ENCODE peak calls at places on chromosomes 4 and X, in nine cellular contexts. J is transverse colon, I is A549, A is right lobe of liver, U is tibial nerve, V is HCT116, O is stomach, N is esophagus squamous epithelium, D is upper lobe of left lung. W is an unnamed sample.

GRCh38 chr4:69116645-69117321 is 20.5 kb downstream of the UGT2B7 start:
- DNase-seq in J (no peak), I (no peak), A (no peak), U (no peak), V (no peak), O (no peak), N (no peak), D (no peak), W (no peak)

GRCh38 chr4:151641167-151641566 is 119.6 kb downstream of the GATB start:
- DNase-seq in J (no peak), I (peak; percentile 13), A (no peak), U (no peak), V (no peak), O (no peak), N (no peak), D (no peak), W (no peak)

GRCh38 chr4:73436674-73437557 is 895 bp downstream of the AFP start:
- DNase-seq in J (no peak), I (no peak), A (no peak), U (no peak), V (no peak), O (no peak), N (no peak), D (no peak), W (no peak)

GRCh38 chr4:138804705-138805104 is 210.9 kb upstream of the NOCT start:
- DNase-seq in J (no peak), I (no peak), A (no peak), U (no peak), V (no peak), O (no peak), N (no peak), D (no peak), W (no peak)

GRCh38 chrX:150146271-150146888 is 208.1 kb upstream of the EOLA2 start:
- DNase-seq in J (no peak), I (no peak), A (no peak), U (no peak), V (no peak), O (no peak), N (no peak), D (no peak), W (no peak)

GRCh38 chrX:10098235-10098819 is 58.4 kb upstream of the CLCN4 start:
- DNase-seq in J (no peak), I (no peak), A (no peak), U (no peak), V (no peak), O (no peak), N (no peak), D (peak; percentile 15), W (no peak)

GRCh38 chrX:29940750-29941149 is 274.6 kb upstream of the MAGEB2 start:
- DNase-seq in J (no peak), I (no peak), A (no peak), U (no peak), V (no peak), O (no peak), N (no peak), D (no peak), W (no peak)

GRCh38 chr4:142579483-142579882 is 266.6 kb downstream of the INPP4B start:
- DNase-seq in J (no peak), I (no peak), A (no peak), U (no peak), V (no peak), O (no peak), N (no peak), D (no peak), W (no peak)

GRCh38 chrX:29728639-29729038 is 486.7 kb upstream of the MAGEB2 start:
- DNase-seq in J (no peak), I (no peak), A (no peak), U (no peak), V (no peak), O (no peak), N (no peak), D (no peak), W (no peak)

GRCh38 chrX:150028692-150029091 is 90.4 kb upstream of the EOLA2 start:
- DNase-seq in J (no peak), I (no peak), A (no peak), U (no peak), V (no peak), O (no peak), N (no peak), D (no peak), W (no peak)

GRCh38 chr4:83356899-83357661 is 22.4 kb upstream of the HPSE start:
- DNase-seq in J (no peak), I (peak; percentile 45), A (no peak), U (no peak), V (peak; percentile 48), O (no peak), N (no peak), D (no peak), W (peak; percentile 13)

GRCh38 chrX:46649421-46650260 is 76.1 kb downstream of the CHST7 start:
- DNase-seq in J (peak; percentile 23), I (no peak), A (peak; percentile 34), U (no peak), V (no peak), O (peak; percentile 28), N (no peak), D (peak; percentile 60), W (no peak)

GRCh38 chrX:155048997-155049619 is 21.8 kb downstream of the CMC4 start:
- DNase-seq in J (peak; percentile 55), I (peak; percentile 75), A (no peak), U (no peak), V (no peak), O (peak; percentile 59), N (no peak), D (peak; percentile 38), W (no peak)

GRCh38 chr4:169438057-169438480 is 167.3 kb upstream of the SH3RF1 start:
- DNase-seq in J (no peak), I (no peak), A (no peak), U (no peak), V (no peak), O (no peak), N (no peak), D (no peak), W (no peak)

GRCh38 chr4:169439244-169439643 is 168.5 kb upstream of the SH3RF1 start:
- DNase-seq in J (no peak), I (no peak), A (no peak), U (no peak), V (no peak), O (no peak), N (no peak), D (no peak), W (no peak)

GRCh38 chr4:169436734-169437133 is 166.0 kb upstream of the SH3RF1 start:
- DNase-seq in J (no peak), I (no peak), A (no peak), U (no peak), V (no peak), O (no peak), N (no peak), D (no peak), W (no peak)

GRCh38 chr4:169440446-169440845 is 169.7 kb upstream of the SH3RF1 start:
- DNase-seq in J (no peak), I (no peak), A (no peak), U (peak; percentile 24), V (no peak), O (no peak), N (no peak), D (no peak), W (no peak)

DNA sequence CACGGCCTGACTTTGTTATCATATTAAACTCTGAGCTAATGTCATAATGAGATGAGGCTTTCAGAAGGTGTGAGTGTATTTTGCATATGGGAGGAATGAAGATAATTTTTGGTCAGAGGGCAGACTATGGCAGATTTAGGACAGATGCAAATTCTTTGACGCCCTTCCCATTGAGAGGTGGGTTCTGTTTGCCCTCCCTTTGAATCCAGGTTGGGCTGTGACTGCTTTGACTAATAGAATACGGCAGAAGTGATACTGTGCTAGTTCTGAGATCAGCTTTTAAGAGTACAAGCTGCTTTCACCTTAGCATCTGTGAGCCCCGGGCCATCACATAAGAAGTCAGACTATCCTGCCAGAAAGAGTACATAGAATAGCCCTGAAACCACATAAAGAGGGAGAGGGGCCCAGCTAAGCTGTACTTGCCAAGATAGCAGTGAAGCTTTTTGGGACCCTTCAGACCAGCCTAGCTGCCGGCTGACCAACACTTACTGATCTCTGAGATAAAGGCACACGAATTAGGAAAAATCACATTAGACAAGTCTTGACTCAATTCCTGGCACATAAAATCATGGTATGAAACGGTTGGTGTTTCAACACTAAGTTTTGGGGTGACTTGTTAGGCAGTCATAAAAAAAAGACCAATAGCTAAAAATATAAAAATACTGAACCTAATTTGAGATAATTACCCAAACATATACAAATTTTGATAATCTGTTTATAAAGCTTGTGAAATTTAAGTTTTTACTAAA is 166.7 kb upstream of the SH3RF1 start:
- DNase-seq in J (no peak), I (no peak), A (no peak), U (no peak), V (no peak), O (no peak), N (no peak), D (no peak), W (no peak)
- TF ChIP-seq POLR2A in J (no peak), I (no peak), A (no peak), U (no peak), V (no peak), O (no peak), N (no peak), D (no peak), W (no peak)

GRCh38 chr4:1233641-1234277 is 15.2 kb downstream of the CTBP1 start:
- DNase-seq in J (no peak), I (no peak), A (peak; percentile 26), U (peak; percentile 54), V (no peak), O (no peak), N (no peak), D (no peak), W (no peak)
- TF ChIP-seq POLR2A in J (no peak), I (no peak), A (no peak), U (no peak), V (no peak), O (no peak), N (no peak), D (no peak), W (no peak)

GRCh38 chrX:48936429-48937064 is 17.7 kb upstream of the PIM2 start:
- DNase-seq in J (no peak), I (no peak), A (no peak), U (no peak), V (no peak), O (no peak), N (no peak), D (no peak), W (no peak)
- TF ChIP-seq POLR2A in J (no peak), I (no peak), A (no peak), U (no peak), V (no peak), O (no peak), N (no peak), D (no peak), W (no peak)

DNA sequence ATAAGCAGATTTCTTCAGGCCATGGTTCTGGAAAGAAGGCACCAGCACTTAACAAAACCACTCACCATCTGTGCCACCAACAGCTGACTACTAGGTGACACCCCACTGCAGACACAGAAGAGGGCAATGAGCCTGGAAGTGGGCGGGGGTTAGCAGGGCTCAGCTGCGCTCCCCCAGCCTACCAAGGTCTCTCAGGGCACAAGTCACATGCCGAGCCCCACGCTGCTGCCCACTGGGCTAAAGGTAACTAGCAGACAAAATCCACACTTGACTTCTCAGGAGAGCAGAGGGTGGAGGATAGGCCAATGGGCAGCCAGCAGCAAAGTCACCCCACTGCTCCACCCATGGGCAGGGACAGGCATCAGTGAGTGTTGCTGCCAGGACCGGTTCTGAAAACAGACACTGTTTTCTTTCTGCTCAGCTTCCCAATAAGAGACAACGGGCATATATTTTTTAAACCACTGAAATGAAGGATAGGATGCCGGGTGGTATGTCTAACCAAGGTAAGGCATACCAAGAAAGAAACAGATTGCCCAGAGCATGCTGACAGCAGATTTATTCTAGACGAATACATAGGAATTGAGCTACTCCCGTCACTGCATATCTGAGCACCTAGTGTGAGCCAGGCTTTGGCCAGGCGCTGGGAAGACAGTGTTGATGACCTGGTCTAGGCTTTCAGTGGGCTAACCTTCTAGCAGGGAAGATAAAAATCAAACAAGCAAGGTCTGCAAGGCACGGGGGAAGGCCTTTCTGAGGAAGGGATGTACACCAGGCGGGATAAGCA is 20.1 kb downstream of the ACSL1 start:
- DNase-seq in J (peak; percentile 44), I (no peak), A (peak; percentile 90), U (no peak), V (no peak), O (peak; percentile 82), N (no peak), D (peak; percentile 94), W (no peak)
- TF ChIP-seq POLR2A in J (peak; percentile 22), I (no peak), A (peak; percentile 85), U (peak; percentile 40), V (no peak), O (no peak), N (peak; percentile 15), D (no peak), W (no peak)